ENCODE peak calls at places on chromosomes 1 and 21, in seven cellular contexts. One of them, this sample, is unnamed.

GRCh38 chr1:202623075-202623474 is 87.2 kb downstream of the SYT2 start:
- DNase-seq in lower lobe of right lung: no peak
- DNase-seq in colonic mucosa: no peak
- DNase-seq in CD8-positive, alpha-beta memory T cell: no peak
- DNase-seq in IMR-90: peak
- DNase-seq in OCI-LY7: no peak
- DNase-seq in left ventricle myocardium inferior: peak
- DNase-seq in this sample: no peak

GRCh38 chr1:23177031-23177430 is 8.4 kb upstream of the LUZP1 start:
- DNase-seq in lower lobe of right lung: no peak
- DNase-seq in colonic mucosa: no peak
- DNase-seq in CD8-positive, alpha-beta memory T cell: no peak
- DNase-seq in IMR-90: no peak
- DNase-seq in OCI-LY7: no peak
- DNase-seq in left ventricle myocardium inferior: no peak
- DNase-seq in this sample: no peak

GRCh38 chr1:172699695-172700094 is 40.8 kb downstream of the FASLG start:
- DNase-seq in lower lobe of right lung: no peak
- DNase-seq in colonic mucosa: no peak
- DNase-seq in CD8-positive, alpha-beta memory T cell: no peak
- DNase-seq in IMR-90: no peak
- DNase-seq in OCI-LY7: no peak
- DNase-seq in left ventricle myocardium inferior: no peak
- DNase-seq in this sample: no peak

GRCh38 chr1:110540891-110541685 is 22.1 kb upstream of the KCNA10 start:
- DNase-seq in lower lobe of right lung: no peak
- DNase-seq in colonic mucosa: no peak
- DNase-seq in CD8-positive, alpha-beta memory T cell: no peak
- DNase-seq in IMR-90: no peak
- DNase-seq in OCI-LY7: no peak
- DNase-seq in left ventricle myocardium inferior: no peak
- DNase-seq in this sample: no peak

GRCh38 chr1:75133754-75134655 is at the start of gene LHX8:
- DNase-seq in lower lobe of right lung: no peak
- DNase-seq in colonic mucosa: no peak
- DNase-seq in CD8-positive, alpha-beta memory T cell: no peak
- DNase-seq in IMR-90: no peak
- DNase-seq in OCI-LY7: no peak
- DNase-seq in left ventricle myocardium inferior: no peak
- DNase-seq in this sample: no peak

GRCh38 chr1:29758764-29759499 is 522.6 kb downstream of the PTPRU start:
- DNase-seq in lower lobe of right lung: no peak
- DNase-seq in colonic mucosa: no peak
- DNase-seq in CD8-positive, alpha-beta memory T cell: no peak
- DNase-seq in IMR-90: no peak
- DNase-seq in OCI-LY7: no peak
- DNase-seq in left ventricle myocardium inferior: no peak
- DNase-seq in this sample: no peak

GRCh38 chr1:98429851-98430496 is 231.5 kb upstream of the SNX7 start:
- DNase-seq in lower lobe of right lung: peak
- DNase-seq in colonic mucosa: no peak
- DNase-seq in CD8-positive, alpha-beta memory T cell: no peak
- DNase-seq in IMR-90: no peak
- DNase-seq in OCI-LY7: no peak
- DNase-seq in left ventricle myocardium inferior: no peak
- DNase-seq in this sample: no peak

GRCh38 chr1:114310771-114311251 is 157.1 kb upstream of the SYT6 start:
- DNase-seq in lower lobe of right lung: no peak
- DNase-seq in colonic mucosa: no peak
- DNase-seq in CD8-positive, alpha-beta memory T cell: no peak
- DNase-seq in IMR-90: peak
- DNase-seq in OCI-LY7: no peak
- DNase-seq in left ventricle myocardium inferior: no peak
- DNase-seq in this sample: no peak

GRCh38 chr1:22850681-22851080 is 122.0 kb downstream of the LACTBL1 start:
- DNase-seq in lower lobe of right lung: no peak
- DNase-seq in colonic mucosa: no peak
- DNase-seq in CD8-positive, alpha-beta memory T cell: no peak
- DNase-seq in IMR-90: peak
- DNase-seq in OCI-LY7: no peak
- DNase-seq in left ventricle myocardium inferior: peak
- DNase-seq in this sample: no peak

GRCh38 chr1:20731057-20731991 is 1.2 kb downstream of the SH2D5 start:
- DNase-seq in lower lobe of right lung: no peak
- DNase-seq in colonic mucosa: no peak
- DNase-seq in CD8-positive, alpha-beta memory T cell: peak
- DNase-seq in IMR-90: no peak
- DNase-seq in OCI-LY7: no peak
- DNase-seq in left ventricle myocardium inferior: no peak
- DNase-seq in this sample: no peak

GRCh38 chr21:33070921-33071877 is 1.3 kb downstream of the OLIG1 start:
- DNase-seq in lower lobe of right lung: no peak
- DNase-seq in colonic mucosa: no peak
- DNase-seq in CD8-positive, alpha-beta memory T cell: no peak
- DNase-seq in IMR-90: no peak
- DNase-seq in OCI-LY7: no peak
- DNase-seq in left ventricle myocardium inferior: no peak
- DNase-seq in this sample: no peak

GRCh38 chr1:234699795-234700665 is 90.1 kb upstream of the IRF2BP2 start:
- DNase-seq in lower lobe of right lung: no peak
- DNase-seq in colonic mucosa: peak
- DNase-seq in CD8-positive, alpha-beta memory T cell: peak
- DNase-seq in IMR-90: peak
- DNase-seq in OCI-LY7: no peak
- DNase-seq in left ventricle myocardium inferior: no peak
- DNase-seq in this sample: no peak

GRCh38 chr1:30286984-30287839 is 436.2 kb downstream of the MATN1 start:
- DNase-seq in lower lobe of right lung: no peak
- DNase-seq in colonic mucosa: peak
- DNase-seq in CD8-positive, alpha-beta memory T cell: no peak
- DNase-seq in IMR-90: no peak
- DNase-seq in OCI-LY7: no peak
- DNase-seq in left ventricle myocardium inferior: no peak
- DNase-seq in this sample: no peak

GRCh38 chr1:199081739-199082138 is 442.9 kb downstream of the PTPRC start:
- DNase-seq in lower lobe of right lung: no peak
- DNase-seq in colonic mucosa: no peak
- DNase-seq in CD8-positive, alpha-beta memory T cell: no peak
- DNase-seq in IMR-90: no peak
- DNase-seq in OCI-LY7: no peak
- DNase-seq in left ventricle myocardium inferior: no peak
- DNase-seq in this sample: no peak

GRCh38 chr1:178724734-178725602 is at the start of gene RALGPS2:
- DNase-seq in lower lobe of right lung: peak
- DNase-seq in colonic mucosa: peak
- DNase-seq in CD8-positive, alpha-beta memory T cell: peak
- DNase-seq in IMR-90: peak
- DNase-seq in OCI-LY7: peak
- DNase-seq in left ventricle myocardium inferior: peak
- DNase-seq in this sample: peak

DNA sequence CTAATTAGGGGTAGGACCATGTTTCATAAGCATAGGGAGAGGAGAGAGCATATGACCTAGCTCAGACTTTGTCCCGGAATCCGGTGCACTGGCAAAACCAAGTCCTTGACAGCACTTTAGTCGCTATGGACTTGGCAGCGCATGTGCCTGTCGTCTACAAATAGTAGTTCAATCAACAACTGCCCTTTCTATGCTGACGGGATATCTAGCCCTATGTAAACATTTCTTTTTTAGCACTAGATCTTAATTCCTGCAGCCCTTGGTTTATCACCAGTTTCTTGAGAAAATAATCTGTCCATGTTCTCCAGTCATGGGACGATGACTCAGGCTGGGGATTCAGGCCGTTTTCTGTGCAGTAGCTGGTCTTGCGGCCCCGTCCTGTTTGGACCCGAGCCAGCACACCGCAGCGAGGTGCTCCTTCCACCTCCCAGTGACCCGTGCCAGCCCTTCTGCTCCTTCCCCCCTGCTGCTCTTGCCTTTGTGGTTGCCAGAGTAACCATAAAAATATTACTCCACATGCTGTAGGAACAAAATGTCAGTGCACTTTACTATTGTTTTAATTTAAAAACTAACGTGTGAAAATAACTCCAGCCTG is 8.6 kb upstream of the MT1HL1 start:
- DNase-seq in lower lobe of right lung: peak
- DNase-seq in colonic mucosa: peak
- DNase-seq in CD8-positive, alpha-beta memory T cell: no peak
- DNase-seq in IMR-90: no peak
- DNase-seq in OCI-LY7: no peak
- DNase-seq in left ventricle myocardium inferior: peak
- DNase-seq in this sample: no peak
- H3K27ac ChIP-seq in lower lobe of right lung: peak
- H3K27ac ChIP-seq in colonic mucosa: no peak
- H3K27ac ChIP-seq in CD8-positive, alpha-beta memory T cell: no peak
- H3K27ac ChIP-seq in IMR-90: no peak
- H3K27ac ChIP-seq in OCI-LY7: no peak
- H3K27ac ChIP-seq in left ventricle myocardium inferior: peak
- H3K27ac ChIP-seq in this sample: no peak

GRCh38 chr1:180600301-180600700 is 31.5 kb upstream of the XPR1 start:
- DNase-seq in lower lobe of right lung: no peak
- DNase-seq in colonic mucosa: no peak
- DNase-seq in CD8-positive, alpha-beta memory T cell: no peak
- DNase-seq in IMR-90: no peak
- DNase-seq in OCI-LY7: no peak
- DNase-seq in left ventricle myocardium inferior: no peak
- DNase-seq in this sample: no peak

GRCh38 chr1:180595966-180596365 is 35.9 kb upstream of the XPR1 start:
- DNase-seq in lower lobe of right lung: no peak
- DNase-seq in colonic mucosa: no peak
- DNase-seq in CD8-positive, alpha-beta memory T cell: no peak
- DNase-seq in IMR-90: no peak
- DNase-seq in OCI-LY7: no peak
- DNase-seq in left ventricle myocardium inferior: no peak
- DNase-seq in this sample: no peak

GRCh38 chr1:180597520-180597919 is 34.3 kb upstream of the XPR1 start:
- DNase-seq in lower lobe of right lung: no peak
- DNase-seq in colonic mucosa: no peak
- DNase-seq in CD8-positive, alpha-beta memory T cell: no peak
- DNase-seq in IMR-90: no peak
- DNase-seq in OCI-LY7: no peak
- DNase-seq in left ventricle myocardium inferior: no peak
- DNase-seq in this sample: no peak

GRCh38 chr1:180601512-180601911 is 30.3 kb upstream of the XPR1 start:
- DNase-seq in lower lobe of right lung: no peak
- DNase-seq in colonic mucosa: no peak
- DNase-seq in CD8-positive, alpha-beta memory T cell: no peak
- DNase-seq in IMR-90: no peak
- DNase-seq in OCI-LY7: no peak
- DNase-seq in left ventricle myocardium inferior: no peak
- DNase-seq in this sample: no peak

GRCh38 chr1:180598333-180598979 is 33.4 kb upstream of the XPR1 start:
- DNase-seq in lower lobe of right lung: no peak
- DNase-seq in colonic mucosa: peak
- DNase-seq in CD8-positive, alpha-beta memory T cell: no peak
- DNase-seq in IMR-90: no peak
- DNase-seq in OCI-LY7: no peak
- DNase-seq in left ventricle myocardium inferior: no peak
- DNase-seq in this sample: no peak
- H3K27ac ChIP-seq in lower lobe of right lung: no peak
- H3K27ac ChIP-seq in colonic mucosa: peak
- H3K27ac ChIP-seq in CD8-positive, alpha-beta memory T cell: no peak
- H3K27ac ChIP-seq in IMR-90: no peak
- H3K27ac ChIP-seq in OCI-LY7: no peak
- H3K27ac ChIP-seq in left ventricle myocardium inferior: no peak
- H3K27ac ChIP-seq in this sample: no peak

DNA sequence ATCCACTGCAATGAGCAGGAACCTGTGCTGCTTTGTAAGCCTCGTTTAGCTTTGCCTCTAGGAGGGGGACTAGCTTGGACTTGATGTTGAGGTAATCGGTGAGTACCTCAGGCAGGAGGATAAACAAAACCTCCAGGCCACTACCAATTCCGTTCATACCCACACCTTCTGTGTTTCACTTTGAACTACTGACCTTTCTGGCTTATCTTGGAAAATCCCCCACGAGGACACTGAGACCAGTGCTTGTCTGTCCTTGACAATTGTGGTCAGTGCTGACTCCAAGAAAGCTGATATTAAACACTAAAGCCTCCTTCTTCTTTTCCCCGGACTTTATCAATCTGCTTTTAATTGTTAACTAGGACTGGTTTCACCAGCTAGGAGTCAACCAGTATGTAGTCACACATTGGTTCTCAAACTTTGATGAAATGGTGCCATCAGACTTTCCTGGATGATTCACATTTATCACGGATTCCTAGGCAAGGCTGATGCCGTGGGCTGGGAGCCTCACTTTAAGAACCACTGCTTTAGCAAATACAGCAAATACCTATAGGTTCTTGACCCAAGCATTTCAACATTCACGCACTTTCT is 52.7 kb downstream of the TGFB2 start:
- DNase-seq in lower lobe of right lung: no peak
- DNase-seq in colonic mucosa: no peak
- DNase-seq in CD8-positive, alpha-beta memory T cell: no peak
- DNase-seq in IMR-90: no peak
- DNase-seq in OCI-LY7: no peak
- DNase-seq in left ventricle myocardium inferior: no peak
- DNase-seq in this sample: no peak
- H3K27ac ChIP-seq in lower lobe of right lung: no peak
- H3K27ac ChIP-seq in colonic mucosa: no peak
- H3K27ac ChIP-seq in CD8-positive, alpha-beta memory T cell: no peak
- H3K27ac ChIP-seq in IMR-90: no peak
- H3K27ac ChIP-seq in OCI-LY7: no peak
- H3K27ac ChIP-seq in left ventricle myocardium inferior: no peak
- H3K27ac ChIP-seq in this sample: no peak

GRCh38 chr1:66532798-66533783 is 862 bp upstream of the SGIP1 start:
- DNase-seq in lower lobe of right lung: peak
- DNase-seq in colonic mucosa: no peak
- DNase-seq in CD8-positive, alpha-beta memory T cell: no peak
- DNase-seq in IMR-90: peak
- DNase-seq in OCI-LY7: no peak
- DNase-seq in left ventricle myocardium inferior: peak
- DNase-seq in this sample: no peak

GRCh38 chr1:66535149-66535548 is 1.2 kb downstream of the SGIP1 start:
- DNase-seq in lower lobe of right lung: no peak
- DNase-seq in colonic mucosa: no peak
- DNase-seq in CD8-positive, alpha-beta memory T cell: no peak
- DNase-seq in IMR-90: no peak
- DNase-seq in OCI-LY7: no peak
- DNase-seq in left ventricle myocardium inferior: no peak
- DNase-seq in this sample: no peak

GRCh38 chr1:66528580-66528979 is 5.4 kb upstream of the SGIP1 start:
- DNase-seq in lower lobe of right lung: no peak
- DNase-seq in colonic mucosa: no peak
- DNase-seq in CD8-positive, alpha-beta memory T cell: no peak
- DNase-seq in IMR-90: no peak
- DNase-seq in OCI-LY7: no peak
- DNase-seq in left ventricle myocardium inferior: no peak
- DNase-seq in this sample: no peak

GRCh38 chr1:66533804-66534745 is at the start of gene SGIP1:
- DNase-seq in lower lobe of right lung: peak
- DNase-seq in colonic mucosa: peak
- DNase-seq in CD8-positive, alpha-beta memory T cell: no peak
- DNase-seq in IMR-90: peak
- DNase-seq in OCI-LY7: no peak
- DNase-seq in left ventricle myocardium inferior: peak
- DNase-seq in this sample: no peak

DNA sequence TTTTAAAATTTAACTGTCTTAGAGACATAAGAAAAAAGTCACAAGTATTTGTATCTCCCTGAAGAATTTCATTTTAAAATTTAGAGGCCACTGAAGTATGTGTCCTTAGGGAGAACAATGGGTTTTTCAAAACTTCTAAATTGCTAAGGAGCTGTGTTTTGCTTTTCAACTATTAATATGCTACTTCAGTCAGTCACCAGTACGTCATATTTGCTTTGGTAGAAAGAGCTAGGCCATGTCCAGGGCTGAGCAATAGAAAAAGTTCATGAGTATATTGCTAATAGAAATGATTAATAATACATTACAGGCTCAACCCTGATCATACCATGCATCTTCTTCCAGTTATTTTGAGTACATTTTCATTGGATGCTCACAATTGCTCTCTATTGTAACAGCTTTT is 1.7 kb upstream of the SGIP1 start:
- DNase-seq in lower lobe of right lung: no peak
- DNase-seq in colonic mucosa: no peak
- DNase-seq in CD8-positive, alpha-beta memory T cell: no peak
- DNase-seq in IMR-90: no peak
- DNase-seq in OCI-LY7: no peak
- DNase-seq in left ventricle myocardium inferior: no peak
- DNase-seq in this sample: no peak
- H3K27ac ChIP-seq in lower lobe of right lung: peak
- H3K27ac ChIP-seq in colonic mucosa: no peak
- H3K27ac ChIP-seq in CD8-positive, alpha-beta memory T cell: no peak
- H3K27ac ChIP-seq in IMR-90: peak
- H3K27ac ChIP-seq in OCI-LY7: no peak
- H3K27ac ChIP-seq in left ventricle myocardium inferior: peak
- H3K27ac ChIP-seq in this sample: no peak